ENCODE peak calls at places on chromosomes 3 and 15, in eight cellular contexts. Q is fibroblast of lung, Z is cardiac septum, Y is HS-5, R is foreskin fibroblast, X is psoas muscle, E is GM12891, O is HFFc6. M is an unnamed sample.

GRCh38 chr3:100226712-100227429 is 33.9 kb upstream of the TBC1D23 start:
- DNase-seq in E (no peak), O (peak; percentile 60), Y (peak; percentile 37), R (peak; percentile 41), Z (no peak), X (no peak), Q (peak; percentile 71), M (peak; percentile 66)

GRCh38 chr3:25292604-25293003 is 135.5 kb upstream of the RARB start:
- DNase-seq in Z (no peak), Q (no peak), E (no peak), O (no peak), R (no peak), Y (no peak), X (no peak), M (no peak)

GRCh38 chr15:31308185-31308639 is 18.4 kb upstream of the KLF13 start:
- DNase-seq in E (peak; percentile 74), X (no peak), Z (no peak), Q (no peak), R (no peak), O (no peak), Y (no peak), M (no peak)

GRCh38 chr3:22582291-22582690 is 620.8 kb upstream of the UBE2E2 start:
- DNase-seq in Q (peak; percentile 11), R (no peak), X (no peak), Z (no peak), Y (no peak), E (no peak), O (no peak), M (no peak)

GRCh38 chr15:34337557-34338306 is at the start of gene SLC12A6:
- DNase-seq in Y (peak; percentile 78), E (peak; percentile 73), R (peak; percentile 97), O (peak; percentile 94), X (peak; percentile 94), Q (peak; percentile 92), Z (peak; percentile 96), M (peak; percentile 98)

GRCh38 chr3:65894679-65895078 is 144.0 kb downstream of the MAGI1 start:
- DNase-seq in X (no peak), O (peak; percentile 73), Q (peak; percentile 11), E (no peak), R (peak; percentile 63), Z (no peak), Y (peak; percentile 80), M (peak; percentile 78)

GRCh38 chr3:138260636-138261035 is 69.0 kb downstream of the NME9 start:
- DNase-seq in Q (peak; percentile 20), Z (no peak), Y (no peak), E (no peak), R (no peak), O (no peak), X (no peak), M (no peak)

GRCh38 chr15:78103406-78104118 is 11.2 kb downstream of the SH2D7 start:
- DNase-seq in R (no peak), Y (no peak), O (no peak), X (no peak), E (peak; percentile 79), Z (peak; percentile 67), Q (no peak), M (no peak)

GRCh38 chr3:59326246-59327024 is 276.6 kb upstream of the CFAP20DC start:
- DNase-seq in X (no peak), O (no peak), Y (no peak), Q (no peak), Z (no peak), R (no peak), E (no peak), M (no peak)

GRCh38 chr3:52354676-52355075 is 38.6 kb downstream of the DNAH1 start:
- DNase-seq in R (no peak), Q (no peak), E (no peak), Z (no peak), Y (no peak), X (peak; percentile 8), O (no peak), M (no peak)

GRCh38 chr3:195054311-195054710 is 216.6 kb downstream of the XXYLT1 start:
- DNase-seq in E (no peak), R (no peak), Z (no peak), Y (no peak), X (no peak), O (no peak), Q (no peak), M (no peak)

GRCh38 chr3:116135462-116135861 is 309.8 kb downstream of the LSAMP start:
- DNase-seq in E (no peak), Y (no peak), R (peak; percentile 67), O (peak; percentile 2), X (no peak), Z (no peak), Q (peak; percentile 96), M (peak; percentile 73)

GRCh38 chr3:184472723-184473419 is 88.7 kb upstream of the EPHB3 start:
- DNase-seq in Y (no peak), O (no peak), Z (peak; percentile 47), R (no peak), E (no peak), Q (no peak), X (no peak), M (no peak)

GRCh38 chr3:27345493-27345892 is 23.7 kb downstream of the NEK10 start:
- DNase-seq in Q (no peak), Z (no peak), R (no peak), O (no peak), Y (no peak), E (no peak), X (no peak), M (no peak)

GRCh38 chr3:36733162-36733696 is 31.1 kb downstream of the DCLK3 start:
- DNase-seq in O (no peak), Z (no peak), R (no peak), X (no peak), Y (no peak), Q (no peak), E (no peak), M (no peak)

GRCh38 chr15:65086680-65087111 is 10.2 kb downstream of the KBTBD13 start:
- DNase-seq in R (no peak), Z (no peak), Y (no peak), Q (no peak), X (no peak), E (no peak), O (no peak), M (no peak)

GRCh38 chr15:96860746-96861145 is 530.2 kb downstream of the NR2F2 start:
- DNase-seq in Q (no peak), Z (no peak), Y (no peak), O (no peak), E (no peak), X (no peak), R (no peak), M (no peak)

GRCh38 chr3:38359038-38359437 is 12.5 kb downstream of the XYLB start:
- DNase-seq in E (no peak), X (no peak), R (no peak), Y (no peak), Q (no peak), O (no peak), Z (no peak), M (no peak)

GRCh38 chr3:10417849-10418248 is 87.5 kb downstream of the ATP2B2 start:
- DNase-seq in X (no peak), Q (peak; percentile 33), Z (no peak), E (no peak), O (peak; percentile 28), Y (no peak), R (no peak), M (peak; percentile 41)

GRCh38 chr3:42790714-42791229 is 13.5 kb downstream of the HIGD1A start:
- DNase-seq in O (no peak), E (no peak), R (no peak), Y (no peak), X (no peak), Q (no peak), Z (no peak), M (no peak)

GRCh38 chr15:64092864-64093626 is 593 bp downstream of the CIAO2A start:
- DNase-seq in Y (no peak), Z (peak; percentile 80), X (peak; percentile 54), R (peak; percentile 32), Q (peak; percentile 80), O (peak; percentile 38), E (no peak), M (peak; percentile 35)

GRCh38 chr3:145006291-145006690 is 1034.7 kb downstream of the DIPK2A start:
- DNase-seq in Z (no peak), X (no peak), Y (no peak), Q (no peak), O (no peak), E (no peak), R (no peak), M (no peak)

GRCh38 chr15:49135893-49136292 is 19.5 kb downstream of the COPS2 start:
- DNase-seq in O (peak; percentile 81), Z (no peak), Q (peak; percentile 95), R (peak; percentile 71), X (no peak), Y (peak; percentile 89), E (no peak), M (peak; percentile 35)

GRCh38 chr3:14915636-14916222 is 31.7 kb upstream of the NR2C2 start:
- DNase-seq in R (no peak), Q (no peak), Y (no peak), X (no peak), E (no peak), Z (no peak), O (no peak), M (no peak)

GRCh38 chr3:122004123-122004522 is 17.9 kb downstream of the ILDR1 start:
- DNase-seq in X (no peak), O (no peak), R (no peak), E (no peak), Q (no peak), Y (no peak), Z (no peak), M (no peak)

GRCh38 chr3:50519471-50520089 is 16.1 kb upstream of the CACNA2D2 start:
- DNase-seq in Q (peak; percentile 30), Y (no peak), R (peak; percentile 14), Z (no peak), X (peak; percentile 60), E (peak; percentile 68), O (peak; percentile 35), M (peak; percentile 64)

GRCh38 chr3:128784228-128784627 is 58.2 kb downstream of the RAB7A start:
- DNase-seq in Z (peak; percentile 85), Q (no peak), X (peak; percentile 32), Y (no peak), R (no peak), O (no peak), E (no peak), M (no peak)

GRCh38 chr15:80660114-80660513 is 35.0 kb upstream of the ABHD17C start:
- DNase-seq in O (peak; percentile 11), Y (no peak), Z (no peak), X (no peak), Q (peak; percentile 43), R (peak; percentile 14), E (no peak), M (peak; percentile 74)

GRCh38 chr3:161268601-161269000 is 47.5 kb downstream of the NMD3 start:
- DNase-seq in O (no peak), X (no peak), R (no peak), Q (no peak), Z (no peak), Y (no peak), E (no peak), M (no peak)

GRCh38 chr15:60483042-60483441 is 4.1 kb upstream of the ICE2 start:
- DNase-seq in R (no peak), Z (no peak), E (no peak), Y (no peak), Q (no peak), O (no peak), X (no peak), M (no peak)

M was measured in AG08395.